ENCODE peak calls at places on chromosomes 13 and 19, in eight cellular contexts. G is NCI-H2107; X is HCT116; B is activated CD8-positive, alpha-beta memory T cell treated with anti-CD3 and anti-CD28 coated beads for 1 hour; E is hypothalamus; I is stimulated activated CD8-positive, alpha-beta memory T cell treated with anti-CD3 and anti-CD28 coated beads, Interleukin-7, amount 100 ng/mL, for 1 hour; D is activated CD4-positive, alpha-beta T cell treated with anti-CD3 and anti-CD28 coated beads, Interleukin-2, amount 10 ng/mL, durations not matched to agents 7 days and 5 days; Q is T-helper 9 cell. K is an unnamed sample.
A peak's percentile ranks its signal among the peaks of the same experiment; 100 is the strongest.

GRCh38 chr13:39051157-39051556 is 12.9 kb downstream of the NHLRC3 start:
- DNase-seq in E (no peak), G (peak; percentile 31), B (no peak), D (no peak), I (no peak), Q (no peak), X (peak; percentile 24), K (no peak)

GRCh38 chr19:15379996-15380647 is 535 bp upstream of the AKAP8 start:
- DNase-seq in B (no peak), I (no peak), X (peak; percentile 23), Q (no peak), D (peak; percentile 51), E (no peak), G (no peak), K (no peak)

GRCh38 chr13:45742985-45743384 is 40.9 kb downstream of the CBY2 start:
- DNase-seq in Q (no peak), X (no peak), D (no peak), I (no peak), G (no peak), E (no peak), B (no peak), K (no peak)

GRCh38 chr13:86714495-86714894 is 915.3 kb upstream of the SLITRK6 start:
- DNase-seq in D (no peak), I (no peak), G (no peak), B (no peak), E (no peak), Q (no peak), X (no peak), K (no peak)

GRCh38 chr19:3060852-3061182 is 1.5 kb downstream of the TLE5 start:
- DNase-seq in I (no peak), X (no peak), G (no peak), Q (no peak), D (no peak), B (no peak), E (no peak), K (no peak)

GRCh38 chr13:27028683-27029480 is 142.7 kb downstream of the USP12 start:
- DNase-seq in Q (no peak), E (no peak), G (no peak), X (no peak), I (no peak), D (no peak), B (no peak), K (no peak)

GRCh38 chr19:15775249-15775648 is 12.2 kb upstream of the OR10H5 start:
- DNase-seq in E (no peak), G (no peak), B (no peak), X (no peak), Q (no peak), I (no peak), D (no peak), K (no peak)

GRCh38 chr19:18437481-18438330 is at the start of gene ISYNA1:
- DNase-seq in Q (peak; percentile 54), E (no peak), X (no peak), D (peak; percentile 41), I (peak; percentile 30), B (no peak), G (no peak), K (no peak)

GRCh38 chr19:2503521-2504109 is 27.7 kb downstream of the GADD45B start:
- DNase-seq in I (peak; percentile 45), D (peak; percentile 56), Q (peak; percentile 65), E (no peak), X (peak; percentile 88), G (no peak), B (peak; percentile 61), K (no peak)

GRCh38 chr13:35714096-35714495 is 237.6 kb upstream of the MAB21L1 start:
- DNase-seq in E (no peak), D (no peak), G (no peak), B (no peak), X (no peak), I (no peak), Q (no peak), K (no peak)

GRCh38 chr13:102484329-102484728 is 82.5 kb upstream of the FGF14 start:
- DNase-seq in D (no peak), G (no peak), E (no peak), B (no peak), I (no peak), X (no peak), Q (no peak), K (no peak)

GRCh38 chr13:71964491-71965108 is 97.6 kb upstream of the DACH1 start:
- DNase-seq in B (no peak), X (no peak), I (no peak), D (peak; percentile 5), G (no peak), E (no peak), Q (no peak), K (no peak)

K was measured in Panc1.